ENCODE peak calls at places on chromosomes 11 and 22, in eight cellular contexts. One of them, this sample, is unnamed.

GRCh38 chr11:122149232-122149631 is 33.2 kb upstream of the BLID start:
- DNase-seq in stomach: no peak
- DNase-seq in GM12891: no peak
- DNase-seq in GM23338: no peak
- DNase-seq in transverse colon: no peak
- DNase-seq in sigmoid colon: no peak
- DNase-seq in K562: no peak
- DNase-seq in Panc1: no peak
- DNase-seq in this sample: no peak

GRCh38 chr22:23137905-23138520 is 3.8 kb downstream of the RSPH14 start:
- DNase-seq in K562: no peak
- DNase-seq in stomach: no peak
- DNase-seq in GM23338: no peak
- DNase-seq in GM12891: no peak
- DNase-seq in transverse colon: peak
- DNase-seq in sigmoid colon: no peak
- DNase-seq in Panc1: no peak
- DNase-seq in this sample: no peak

GRCh38 chr22:26170795-26171194 is 1.5 kb downstream of the SEZ6L start:
- DNase-seq in sigmoid colon: no peak
- DNase-seq in GM23338: peak
- DNase-seq in stomach: no peak
- DNase-seq in Panc1: no peak
- DNase-seq in GM12891: no peak
- DNase-seq in transverse colon: no peak
- DNase-seq in K562: peak
- DNase-seq in this sample: no peak

GRCh38 chr11:88059326-88059725 is 115.9 kb downstream of the RAB38 start:
- DNase-seq in sigmoid colon: no peak
- DNase-seq in GM23338: no peak
- DNase-seq in Panc1: no peak
- DNase-seq in GM12891: no peak
- DNase-seq in K562: no peak
- DNase-seq in stomach: no peak
- DNase-seq in transverse colon: no peak
- DNase-seq in this sample: no peak

GRCh38 chr11:64831411-64831891 is 13.0 kb downstream of the CDC42BPG start:
- DNase-seq in Panc1: no peak
- DNase-seq in GM23338: no peak
- DNase-seq in K562: no peak
- DNase-seq in GM12891: no peak
- DNase-seq in transverse colon: no peak
- DNase-seq in sigmoid colon: no peak
- DNase-seq in stomach: no peak
- DNase-seq in this sample: no peak

GRCh38 chr11:128298271-128298670 is 289.1 kb downstream of the ETS1 start:
- DNase-seq in sigmoid colon: no peak
- DNase-seq in stomach: no peak
- DNase-seq in Panc1: no peak
- DNase-seq in K562: no peak
- DNase-seq in GM23338: no peak
- DNase-seq in transverse colon: no peak
- DNase-seq in GM12891: no peak
- DNase-seq in this sample: no peak

GRCh38 chr11:73334244-73335203 is 26.4 kb downstream of the ARHGEF17 start:
- DNase-seq in sigmoid colon: peak
- DNase-seq in transverse colon: peak
- DNase-seq in GM23338: no peak
- DNase-seq in K562: peak
- DNase-seq in stomach: peak
- DNase-seq in GM12891: no peak
- DNase-seq in Panc1: no peak
- DNase-seq in this sample: no peak

GRCh38 chr11:134818531-134818930 is 406.5 kb upstream of the B3GAT1 start:
- DNase-seq in sigmoid colon: no peak
- DNase-seq in transverse colon: no peak
- DNase-seq in GM23338: peak
- DNase-seq in GM12891: no peak
- DNase-seq in stomach: no peak
- DNase-seq in Panc1: no peak
- DNase-seq in K562: no peak
- DNase-seq in this sample: no peak

GRCh38 chr11:44726278-44727113 is at the start of gene TSPAN18:
- DNase-seq in transverse colon: no peak
- DNase-seq in Panc1: no peak
- DNase-seq in GM12891: peak
- DNase-seq in GM23338: peak
- DNase-seq in sigmoid colon: peak
- DNase-seq in K562: peak
- DNase-seq in stomach: no peak
- DNase-seq in this sample: peak

GRCh38 chr11:130629039-130629438 is 180.6 kb downstream of the ADAMTS15 start:
- DNase-seq in stomach: no peak
- DNase-seq in transverse colon: no peak
- DNase-seq in GM23338: no peak
- DNase-seq in sigmoid colon: no peak
- DNase-seq in K562: no peak
- DNase-seq in Panc1: no peak
- DNase-seq in GM12891: no peak
- DNase-seq in this sample: no peak
- TF ChIP-seq POLR2AphosphoS5 in stomach: no peak
- TF ChIP-seq POLR2AphosphoS5 in transverse colon: no peak
- TF ChIP-seq POLR2AphosphoS5 in GM23338: no peak
- TF ChIP-seq POLR2AphosphoS5 in sigmoid colon: no peak
- TF ChIP-seq POLR2AphosphoS5 in K562: no peak
- TF ChIP-seq POLR2AphosphoS5 in Panc1: no peak
- TF ChIP-seq POLR2AphosphoS5 in GM12891: no peak
- TF ChIP-seq POLR2AphosphoS5 in this sample: no peak

DNA sequence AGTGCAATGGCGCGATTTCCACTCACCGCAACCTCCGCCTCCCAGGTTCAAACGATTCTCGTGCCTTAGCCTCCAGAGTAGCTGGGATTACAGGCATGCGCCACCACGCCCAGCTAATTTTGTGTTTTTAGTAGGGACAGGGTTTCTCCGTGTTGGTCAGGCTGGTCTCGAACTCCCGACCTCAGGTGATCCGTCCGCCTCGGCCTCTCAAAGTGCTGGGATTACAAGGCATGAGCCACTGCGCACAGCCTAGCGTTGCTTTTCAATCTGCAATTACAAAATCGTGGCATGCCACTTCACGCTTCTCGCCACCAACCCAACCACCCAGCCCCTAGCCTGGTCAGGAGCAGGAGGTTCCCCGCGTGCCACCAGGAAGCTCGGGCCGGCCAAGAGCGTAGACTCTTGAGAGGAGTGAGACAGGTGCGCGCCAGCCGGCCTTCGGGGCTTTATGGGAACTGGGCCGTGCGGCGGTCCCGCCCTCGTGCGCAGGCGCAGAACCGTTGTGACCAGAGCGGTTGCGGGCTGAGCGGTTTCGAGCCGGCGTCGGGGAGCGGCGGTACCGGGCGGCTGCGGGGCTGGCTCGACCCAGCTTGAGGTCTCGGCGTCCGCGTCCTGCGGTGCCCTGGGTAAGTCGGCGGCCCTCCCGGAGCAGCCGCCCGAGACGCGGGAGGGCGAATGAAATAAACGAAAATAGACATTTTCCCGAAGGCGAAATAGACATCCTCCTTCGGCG is at the start of gene ASRGL1:
- DNase-seq in stomach: peak
- DNase-seq in K562: peak
- DNase-seq in Panc1: no peak
- DNase-seq in GM23338: peak
- DNase-seq in transverse colon: peak
- DNase-seq in sigmoid colon: peak
- DNase-seq in GM12891: peak
- DNase-seq in this sample: peak
- TF ChIP-seq POLR2AphosphoS5 in stomach: peak
- TF ChIP-seq POLR2AphosphoS5 in K562: no peak
- TF ChIP-seq POLR2AphosphoS5 in Panc1: peak
- TF ChIP-seq POLR2AphosphoS5 in GM23338: peak
- TF ChIP-seq POLR2AphosphoS5 in transverse colon: peak
- TF ChIP-seq POLR2AphosphoS5 in sigmoid colon: no peak
- TF ChIP-seq POLR2AphosphoS5 in GM12891: no peak
- TF ChIP-seq POLR2AphosphoS5 in this sample: peak

GRCh38 chr11:100890779-100891178 is 203.7 kb downstream of the ARHGAP42 start:
- DNase-seq in K562: no peak
- DNase-seq in GM23338: no peak
- DNase-seq in stomach: no peak
- DNase-seq in sigmoid colon: no peak
- DNase-seq in transverse colon: no peak
- DNase-seq in GM12891: no peak
- DNase-seq in Panc1: no peak
- DNase-seq in this sample: no peak

GRCh38 chr11:100892886-100893285 is 205.8 kb downstream of the ARHGAP42 start:
- DNase-seq in K562: no peak
- DNase-seq in sigmoid colon: no peak
- DNase-seq in Panc1: no peak
- DNase-seq in transverse colon: no peak
- DNase-seq in GM12891: no peak
- DNase-seq in GM23338: no peak
- DNase-seq in stomach: no peak
- DNase-seq in this sample: no peak

GRCh38 chr11:100888836-100889235 is 201.7 kb downstream of the ARHGAP42 start:
- DNase-seq in stomach: no peak
- DNase-seq in transverse colon: no peak
- DNase-seq in K562: no peak
- DNase-seq in GM23338: no peak
- DNase-seq in GM12891: no peak
- DNase-seq in Panc1: no peak
- DNase-seq in sigmoid colon: no peak
- DNase-seq in this sample: no peak

GRCh38 chr11:100887659-100888058 is 200.6 kb downstream of the ARHGAP42 start:
- DNase-seq in sigmoid colon: no peak
- DNase-seq in K562: no peak
- DNase-seq in transverse colon: no peak
- DNase-seq in GM12891: no peak
- DNase-seq in Panc1: no peak
- DNase-seq in stomach: no peak
- DNase-seq in GM23338: peak
- DNase-seq in this sample: no peak

DNA sequence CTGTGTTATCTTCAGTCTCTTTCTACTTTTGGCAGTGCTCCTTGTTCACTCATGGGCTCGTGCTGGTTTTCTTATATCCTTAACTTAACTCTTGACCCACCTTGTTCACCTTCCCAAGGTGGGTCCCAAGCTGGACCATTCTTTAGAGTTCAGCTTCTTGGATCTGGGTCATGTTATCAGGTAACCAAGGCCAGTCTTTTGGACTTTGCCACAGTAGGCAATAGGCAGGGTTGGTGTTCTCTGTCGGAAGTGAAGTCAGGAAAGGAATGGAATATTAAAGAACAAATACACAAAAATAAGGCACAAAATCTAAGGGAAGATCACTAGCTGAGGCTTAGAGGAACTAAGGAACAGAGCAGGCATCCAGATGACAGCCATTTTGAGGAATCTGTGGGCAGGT is 202.7 kb downstream of the ARHGAP42 start:
- DNase-seq in Panc1: no peak
- DNase-seq in transverse colon: no peak
- DNase-seq in sigmoid colon: no peak
- DNase-seq in K562: no peak
- DNase-seq in stomach: no peak
- DNase-seq in GM12891: no peak
- DNase-seq in GM23338: no peak
- DNase-seq in this sample: no peak
- TF ChIP-seq POLR2AphosphoS5 in Panc1: no peak
- TF ChIP-seq POLR2AphosphoS5 in transverse colon: no peak
- TF ChIP-seq POLR2AphosphoS5 in sigmoid colon: no peak
- TF ChIP-seq POLR2AphosphoS5 in K562: no peak
- TF ChIP-seq POLR2AphosphoS5 in stomach: no peak
- TF ChIP-seq POLR2AphosphoS5 in GM12891: no peak
- TF ChIP-seq POLR2AphosphoS5 in GM23338: no peak
- TF ChIP-seq POLR2AphosphoS5 in this sample: no peak

GRCh38 chr11:68375337-68375736 is 62.9 kb downstream of the LRP5 start:
- DNase-seq in GM23338: no peak
- DNase-seq in sigmoid colon: no peak
- DNase-seq in transverse colon: no peak
- DNase-seq in K562: no peak
- DNase-seq in Panc1: no peak
- DNase-seq in stomach: no peak
- DNase-seq in GM12891: no peak
- DNase-seq in this sample: no peak
- TF ChIP-seq POLR2AphosphoS5 in GM23338: no peak
- TF ChIP-seq POLR2AphosphoS5 in sigmoid colon: no peak
- TF ChIP-seq POLR2AphosphoS5 in transverse colon: no peak
- TF ChIP-seq POLR2AphosphoS5 in K562: no peak
- TF ChIP-seq POLR2AphosphoS5 in Panc1: no peak
- TF ChIP-seq POLR2AphosphoS5 in stomach: no peak
- TF ChIP-seq POLR2AphosphoS5 in GM12891: no peak
- TF ChIP-seq POLR2AphosphoS5 in this sample: no peak

DNA sequence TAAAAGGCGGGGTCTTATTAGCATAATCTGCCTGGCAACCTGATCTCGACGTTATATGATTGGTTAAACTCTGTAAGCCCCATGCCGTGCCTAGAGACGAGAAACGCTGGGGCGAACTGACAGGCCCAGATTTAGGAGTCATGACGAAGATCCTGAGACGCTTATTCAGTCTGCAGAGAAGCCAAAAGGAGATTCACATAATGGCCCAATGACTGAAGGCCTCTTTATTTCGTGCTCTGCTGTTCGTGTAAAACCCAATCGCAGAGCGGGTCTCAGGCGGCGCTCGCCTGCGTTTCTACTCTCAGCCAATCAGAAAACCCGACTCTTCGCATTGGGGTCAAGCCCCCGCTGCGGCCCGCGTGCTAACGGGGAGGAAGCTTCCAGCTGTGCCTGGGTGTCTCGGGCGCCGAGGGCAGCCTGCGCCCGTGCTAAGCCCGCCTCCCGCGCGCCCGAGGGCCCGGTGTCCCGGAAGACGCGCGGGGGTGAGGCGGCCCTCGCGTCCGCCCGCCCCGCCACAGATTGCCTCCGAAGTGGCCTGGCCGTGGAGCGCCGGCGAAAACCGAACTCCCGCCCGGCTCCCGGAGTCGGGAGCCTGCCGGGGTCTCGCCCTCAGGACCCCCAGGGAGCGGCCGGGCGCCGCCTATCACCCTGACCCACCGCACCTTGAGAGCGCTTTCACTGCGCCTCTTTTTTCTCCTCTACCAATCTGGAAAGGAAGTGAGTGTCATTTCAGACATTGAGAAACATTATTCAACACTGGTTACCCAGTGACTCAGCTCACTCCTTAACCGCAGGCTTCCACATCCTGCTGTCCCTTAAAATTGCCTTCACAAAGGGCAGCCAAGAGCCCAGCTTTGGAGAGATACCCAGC is 446 bp upstream of the PRDM10 start:
- DNase-seq in transverse colon: peak
- DNase-seq in GM12891: peak
- DNase-seq in GM23338: peak
- DNase-seq in Panc1: peak
- DNase-seq in sigmoid colon: peak
- DNase-seq in K562: peak
- DNase-seq in stomach: peak
- DNase-seq in this sample: peak
- TF ChIP-seq POLR2AphosphoS5 in transverse colon: peak
- TF ChIP-seq POLR2AphosphoS5 in GM12891: peak
- TF ChIP-seq POLR2AphosphoS5 in GM23338: peak
- TF ChIP-seq POLR2AphosphoS5 in Panc1: peak
- TF ChIP-seq POLR2AphosphoS5 in sigmoid colon: peak
- TF ChIP-seq POLR2AphosphoS5 in K562: peak
- TF ChIP-seq POLR2AphosphoS5 in stomach: peak
- TF ChIP-seq POLR2AphosphoS5 in this sample: peak

This sample was measured in spleen.